ENCODE peak calls at places on chromosomes 11 and 22, in seven cellular contexts. O is body of pancreas; R is mammary epithelial cell; H is Peyer's patch; G is AG04450; Z is esophagus squamous epithelium; L is CD8-positive, alpha-beta T cell. I is an unnamed sample.

GRCh38 chr11:69983897-69984438 is 94.1 kb upstream of the ANO1 start:
- DNase-seq in O (no peak), R (no peak), H (no peak), G (no peak), Z (no peak), L (no peak), I (no peak)

GRCh38 chr11:20790622-20791021 is 121.2 kb downstream of the NELL1 start:
- DNase-seq in O (no peak), R (no peak), H (no peak), G (no peak), Z (no peak), L (no peak), I (no peak)

GRCh38 chr11:15523576-15523975 is 408.9 kb downstream of the INSC start:
- DNase-seq in O (no peak), R (no peak), H (no peak), G (no peak), Z (no peak), L (no peak), I (no peak)

GRCh38 chr22:41917906-41918791 is 3.3 kb upstream of the SHISA8 start:
- DNase-seq in O (peak), R (peak), H (peak), G (no peak), Z (no peak), L (no peak), I (no peak)

GRCh38 chr22:38951734-38952133 is 5.7 kb upstream of the APOBEC3A start:
- DNase-seq in O (peak), R (no peak), H (peak), G (no peak), Z (no peak), L (no peak), I (no peak)

GRCh38 chr11:19660076-19660475 is 52.6 kb upstream of the NAV2 start:
- DNase-seq in O (no peak), R (peak), H (no peak), G (no peak), Z (no peak), L (no peak), I (peak)

GRCh38 chr11:134538793-134539192 is 126.8 kb upstream of the B3GAT1 start:
- DNase-seq in O (no peak), R (no peak), H (no peak), G (no peak), Z (no peak), L (no peak), I (peak)

GRCh38 chr11:70597006-70597555 is 198.8 kb downstream of the CTTN start:
- DNase-seq in O (no peak), R (no peak), H (no peak), G (no peak), Z (no peak), L (no peak), I (no peak)

GRCh38 chr22:46547883-46548244 is 10.4 kb upstream of the CELSR1 start:
- DNase-seq in O (peak), R (peak), H (no peak), G (peak), Z (no peak), L (no peak), I (peak)

GRCh38 chr22:16961477-16962186 is 46.4 kb downstream of the GAB4 start:
- DNase-seq in O (no peak), R (no peak), H (no peak), G (no peak), Z (no peak), L (no peak), I (no peak)

GRCh38 chr22:47307812-47308211 is 545.4 kb downstream of the TBC1D22A start:
- DNase-seq in O (no peak), R (no peak), H (no peak), G (peak), Z (no peak), L (no peak), I (no peak)

GRCh38 chr11:76680517-76681425 is 10.2 kb upstream of the LRRC32 start:
- DNase-seq in O (peak), R (peak), H (peak), G (no peak), Z (no peak), L (no peak), I (no peak)

GRCh38 chr22:47842119-47842518 is 1079.7 kb downstream of the TBC1D22A start:
- DNase-seq in O (no peak), R (no peak), H (no peak), G (no peak), Z (no peak), L (no peak), I (no peak)

GRCh38 chr22:23261900-23262450 is 81.7 kb downstream of the BCR start:
- DNase-seq in O (no peak), R (no peak), H (no peak), G (no peak), Z (no peak), L (no peak), I (no peak)

GRCh38 chr11:94700631-94701030 is 67.5 kb upstream of the AMOTL1 start:
- DNase-seq in O (no peak), R (no peak), H (no peak), G (no peak), Z (no peak), L (no peak), I (no peak)

GRCh38 chr11:77075425-77075905 is 8.7 kb downstream of the CAPN5 start:
- DNase-seq in O (no peak), R (no peak), H (peak), G (no peak), Z (no peak), L (no peak), I (no peak)

GRCh38 chr11:104668797-104669463 is 229.3 kb downstream of the CASP12 start:
- DNase-seq in O (no peak), R (peak), H (no peak), G (peak), Z (no peak), L (no peak), I (no peak)
- H3K27ac ChIP-seq in O (no peak), R (no peak), H (no peak), G (no peak), Z (no peak), L (no peak), I (no peak)

GRCh38 chr11:27705873-27706820 is 5.9 kb upstream of the BDNF start:
- DNase-seq in O (no peak), R (no peak), H (no peak), G (no peak), Z (no peak), L (no peak), I (no peak)
- TF ChIP-seq CTCF in O (peak), R (peak), H (peak), G (peak), Z (peak), L (peak), I (peak)

DNA sequence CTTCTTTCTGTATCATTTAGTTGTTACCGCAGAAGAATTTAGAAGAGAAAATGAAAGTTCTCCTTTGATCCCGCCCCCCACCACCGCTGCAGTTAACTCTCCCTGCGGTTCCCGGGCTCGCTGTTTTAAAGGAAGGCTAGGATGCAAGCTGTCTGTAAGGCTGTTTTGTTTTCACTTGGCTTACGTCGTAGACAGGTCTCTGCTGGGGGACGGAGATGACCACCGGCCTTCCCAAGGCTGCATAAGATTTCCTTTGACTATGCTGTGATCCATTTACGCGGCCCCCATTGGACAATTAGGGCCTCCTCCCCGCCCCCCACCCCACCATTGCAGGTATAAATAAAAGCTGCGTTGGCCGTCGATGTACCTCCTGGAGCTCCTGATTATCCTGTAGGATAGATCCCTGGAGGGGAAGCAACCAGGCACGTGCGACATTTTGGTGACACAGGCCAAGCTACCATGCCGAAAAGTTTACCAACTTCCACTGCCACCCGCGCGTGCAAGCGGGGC is 1.4 kb upstream of the CPT1A start:
- DNase-seq in O (peak), R (no peak), H (peak), G (no peak), Z (no peak), L (no peak), I (no peak)
- H3K27ac ChIP-seq in O (no peak), R (no peak), H (peak), G (no peak), Z (peak), L (peak), I (no peak)

GRCh38 chr11:60700689-60701508 is 1.5 kb downstream of the MS4A8 start:
- DNase-seq in O (peak), R (no peak), H (no peak), G (no peak), Z (no peak), L (no peak), I (no peak)
- TF ChIP-seq CTCF in O (peak), R (peak), H (peak), G (peak), Z (no peak), L (no peak), I (peak)

GRCh38 chr11:131537729-131538128 is 167.3 kb downstream of the NTM start:
- DNase-seq in O (no peak), R (no peak), H (no peak), G (no peak), Z (no peak), L (no peak), I (no peak)

GRCh38 chr11:131534031-131534430 is 163.6 kb downstream of the NTM start:
- DNase-seq in O (no peak), R (no peak), H (no peak), G (no peak), Z (no peak), L (no peak), I (no peak)

GRCh38 chr11:131537196-131537595 is 166.8 kb downstream of the NTM start:
- DNase-seq in O (no peak), R (no peak), H (no peak), G (no peak), Z (no peak), L (no peak), I (no peak)

GRCh38 chr11:131534611-131535010 is 164.2 kb downstream of the NTM start:
- DNase-seq in O (no peak), R (no peak), H (no peak), G (no peak), Z (no peak), L (no peak), I (no peak)

GRCh38 chr11:131536159-131536558 is 165.7 kb downstream of the NTM start:
- DNase-seq in O (no peak), R (no peak), H (no peak), G (no peak), Z (no peak), L (no peak), I (no peak)
- H3K27ac ChIP-seq in O (no peak), R (no peak), H (no peak), G (no peak), Z (no peak), L (no peak), I (no peak)

GRCh38 chr11:93198221-93198650 is 445 bp upstream of the SLC36A4 start:
- DNase-seq in O (no peak), R (peak), H (no peak), G (no peak), Z (no peak), L (no peak), I (no peak)

GRCh38 chr11:93194673-93195291 is 3.0 kb downstream of the SLC36A4 start:
- DNase-seq in O (no peak), R (no peak), H (no peak), G (no peak), Z (no peak), L (no peak), I (no peak)

GRCh38 chr11:93199616-93200015 is 1.8 kb upstream of the SLC36A4 start:
- DNase-seq in O (no peak), R (no peak), H (no peak), G (no peak), Z (no peak), L (no peak), I (no peak)

GRCh38 chr11:93197383-93198220 is at the start of gene SLC36A4:
- DNase-seq in O (peak), R (peak), H (peak), G (peak), Z (peak), L (peak), I (peak)

GRCh38 chr11:93196816-93197382 is 892 bp downstream of the SLC36A4 start:
- DNase-seq in O (no peak), R (no peak), H (no peak), G (no peak), Z (no peak), L (no peak), I (no peak)
- TF ChIP-seq CTCF in O (no peak), R (peak), H (peak), G (peak), Z (peak), L (peak), I (peak)